ENCODE peak calls at places on chromosomes 13 and 19, in ten cellular contexts. I is spleen, R is ovary, T is testis, K is heart left ventricle, V is breast epithelium, E is transverse colon, N is tibial nerve, M is body of pancreas, W is IMR-90. L is an unnamed sample.

GRCh38 chr13:66665991-66666390 is 564.1 kb downstream of the PCDH9 start:
- DNase-seq in I (no peak), R (no peak), T (peak; percentile 90), K (no peak), V (no peak), E (no peak), N (no peak), M (no peak), W (peak; percentile 88), L (no peak)

GRCh38 chr19:2476451-2477140 is 669 bp downstream of the GADD45B start:
- DNase-seq in I (peak; percentile 88), R (peak; percentile 70), T (peak; percentile 41), K (peak; percentile 48), V (peak; percentile 62), E (peak; percentile 67), N (no peak), M (peak; percentile 58), W (peak; percentile 74), L (peak; percentile 51)

GRCh38 chr19:48571378-48572162 is 19.6 kb downstream of the SULT2B1 start:
- DNase-seq in I (no peak), R (no peak), T (no peak), K (no peak), V (peak; percentile 73), E (no peak), N (no peak), M (no peak), W (no peak), L (peak; percentile 81)

GRCh38 chr13:49690133-49690989 is 925 bp downstream of the EBPL start:
- DNase-seq in I (no peak), R (no peak), T (peak; percentile 32), K (no peak), V (no peak), E (peak; percentile 31), N (no peak), M (peak; percentile 65), W (peak; percentile 87), L (no peak)

GRCh38 chr19:54248016-54248601 is 5.5 kb upstream of the LILRA6 start:
- DNase-seq in I (peak; percentile 87), R (no peak), T (no peak), K (peak; percentile 45), V (no peak), E (peak; percentile 36), N (no peak), M (no peak), W (peak; percentile 26), L (no peak)

GRCh38 chr19:49160450-49161189 is 3.0 kb downstream of the TRPM4 start:
- DNase-seq in I (no peak), R (no peak), T (no peak), K (no peak), V (no peak), E (no peak), N (no peak), M (no peak), W (no peak), L (no peak)

GRCh38 chr19:58034476-58034790 is 608 bp downstream of the ZSCAN1 start:
- DNase-seq in I (no peak), R (no peak), T (no peak), K (no peak), V (no peak), E (no peak), N (no peak), M (no peak), W (no peak), L (no peak)

GRCh38 chr13:100636004-100636403 is 38.6 kb downstream of the TMTC4 start:
- DNase-seq in I (no peak), R (no peak), T (no peak), K (no peak), V (no peak), E (no peak), N (no peak), M (no peak), W (no peak), L (no peak)

GRCh38 chr19:11964858-11965645 is at the start of gene ZNF763:
- DNase-seq in I (peak; percentile 98), R (peak; percentile 95), T (peak; percentile 98), K (peak; percentile 94), V (peak; percentile 93), E (peak; percentile 98), N (peak; percentile 95), M (peak; percentile 92), W (peak; percentile 75), L (peak; percentile 93)

GRCh38 chr13:73480784-73481183 is 422.0 kb downstream of the KLF5 start:
- DNase-seq in I (no peak), R (no peak), T (no peak), K (no peak), V (no peak), E (no peak), N (no peak), M (no peak), W (no peak), L (no peak)

GRCh38 chr13:110758195-110758594 is 44.7 kb downstream of the ING1 start:
- DNase-seq in I (no peak), R (no peak), T (no peak), K (no peak), V (no peak), E (no peak), N (no peak), M (no peak), W (peak; percentile 72), L (no peak)

GRCh38 chr13:82010780-82011179 is 1669.9 kb upstream of the SPRY2 start:
- DNase-seq in I (no peak), R (no peak), T (no peak), K (no peak), V (no peak), E (no peak), N (no peak), M (no peak), W (no peak), L (no peak)

GRCh38 chr19:11046608-11047354 is 42.5 kb upstream of the LDLR start:
- DNase-seq in I (no peak), R (no peak), T (no peak), K (no peak), V (no peak), E (no peak), N (no peak), M (no peak), W (no peak), L (no peak)

GRCh38 chr13:73740681-73741080 is 393.5 kb downstream of the KLF12 start:
- DNase-seq in I (no peak), R (peak; percentile 34), T (peak; percentile 22), K (peak; percentile 25), V (no peak), E (no peak), N (no peak), M (no peak), W (peak; percentile 10), L (no peak)

GRCh38 chr19:42879613-42880012 is at the start of gene PSG1:
- DNase-seq in I (no peak), R (no peak), T (no peak), K (no peak), V (no peak), E (no peak), N (no peak), M (no peak), W (no peak), L (no peak)

GRCh38 chr19:28469544-28469943 is 743.4 kb downstream of the UQCRFS1 start:
- DNase-seq in I (peak; percentile 10), R (no peak), T (no peak), K (no peak), V (no peak), E (no peak), N (no peak), M (no peak), W (no peak), L (no peak)

GRCh38 chr19:3761382-3762129 is at the start of gene APBA3:
- DNase-seq in I (peak; percentile 97), R (peak; percentile 96), T (peak; percentile 94), K (peak; percentile 92), V (peak; percentile 87), E (peak; percentile 95), N (peak; percentile 88), M (peak; percentile 94), W (peak; percentile 83), L (peak; percentile 95)
- TF ChIP-seq POLR2A in I (peak; percentile 76), R (peak; percentile 71), T (no peak), K (no peak), V (peak; percentile 40), E (peak; percentile 79), N (peak; percentile 62), M (no peak), W (peak; percentile 66), L (no peak)

GRCh38 chr19:45766919-45767346 is 2.1 kb downstream of the SIX5 start:
- DNase-seq in I (no peak), R (no peak), T (peak; percentile 24), K (no peak), V (no peak), E (no peak), N (no peak), M (no peak), W (peak; percentile 16), L (peak; percentile 87)
- TF ChIP-seq POLR2A in I (no peak), R (no peak), T (no peak), K (no peak), V (no peak), E (no peak), N (no peak), M (no peak), W (no peak), L (no peak)

GRCh38 chr19:5718579-5719273 is 1.2 kb downstream of the LONP1 start:
- DNase-seq in I (no peak), R (no peak), T (no peak), K (no peak), V (no peak), E (no peak), N (no peak), M (no peak), W (peak; percentile 91), L (no peak)
- TF ChIP-seq POLR2A in I (no peak), R (no peak), T (no peak), K (no peak), V (no peak), E (no peak), N (no peak), M (no peak), W (peak; percentile 96), L (no peak)

GRCh38 chr13:53338760-53339159 is 310.1 kb downstream of the OLFM4 start:
- DNase-seq in I (no peak), R (no peak), T (no peak), K (no peak), V (no peak), E (no peak), N (no peak), M (no peak), W (no peak), L (no peak)
- TF ChIP-seq POLR2A in I (no peak), R (no peak), T (no peak), K (no peak), V (no peak), E (no peak), N (no peak), M (no peak), W (no peak), L (no peak)